ENCODE peak calls at places on chromosomes 5 and 9, in ten cellular contexts. X, B, I, F, H, K, M, W, R and Z are unnamed samples. For H3K4me1 and H3K36me3, the result is how much of the 10 kb centered on the place peaks cover.

GRCh38 chr9:88280816-88281382 is 107.3 kb upstream of the SPIN1 start:
- DNase-seq in W (no peak), K (peak), B (no peak), R (peak), F (no peak), H (no peak), I (no peak), M (no peak), X (no peak), Z (no peak)

GRCh38 chr5:76874088-76874581 is 24.3 kb downstream of the S100Z start:
- DNase-seq in K (no peak), F (no peak), B (no peak), M (no peak), X (no peak), H (peak), R (no peak), W (no peak), I (peak), Z (no peak)

GRCh38 chr5:95942968-95943367 is 18.7 kb downstream of the ELL2 start:
- DNase-seq in I (no peak), X (no peak), R (no peak), H (no peak), F (no peak), W (no peak), K (no peak), B (no peak), M (no peak), Z (no peak)

GRCh38 chr9:130872912-130873503 is 23.6 kb downstream of the QRFP start:
- DNase-seq in R (no peak), M (peak), H (no peak), F (no peak), B (peak), W (no peak), X (peak), I (no peak), K (no peak), Z (peak)

GRCh38 chr5:10555134-10555733 is 8.6 kb upstream of the ANKRD33B start:
- DNase-seq in W (peak), K (peak), R (peak), M (no peak), H (no peak), B (no peak), F (no peak), X (no peak), I (no peak), Z (no peak)

GRCh38 chr9:108668191-108668940 is 187.4 kb downstream of the ACTL7B start:
- DNase-seq in X (no peak), M (no peak), H (no peak), F (no peak), K (no peak), I (no peak), B (no peak), R (no peak), W (no peak), Z (no peak)

GRCh38 chr9:98369471-98369870 is 114.0 kb upstream of the TBC1D2 start:
- DNase-seq in I (no peak), H (no peak), M (no peak), B (no peak), R (no peak), X (no peak), F (no peak), W (no peak), K (no peak), Z (no peak)

GRCh38 chr9:5799314-5799713 is 33.6 kb downstream of the ERMP1 start:
- DNase-seq in R (peak), I (no peak), X (no peak), M (peak), W (no peak), B (no peak), K (peak), F (no peak), H (no peak), Z (no peak)

GRCh38 chr9:24296124-24296523 is 249.6 kb downstream of the IZUMO3 start:
- DNase-seq in B (no peak), X (no peak), F (no peak), H (no peak), I (no peak), K (no peak), M (no peak), W (no peak), R (no peak), Z (no peak)

GRCh38 chr5:43691893-43692292 is 88.9 kb downstream of the NNT start:
- DNase-seq in K (no peak), B (no peak), R (no peak), H (no peak), W (no peak), F (no peak), M (no peak), I (no peak), X (no peak), Z (no peak)

GRCh38 chr9:105416840-105417239 is 31.0 kb upstream of the FSD1L start:
- DNase-seq in M (no peak), W (no peak), B (no peak), X (no peak), H (no peak), F (no peak), R (no peak), I (no peak), K (no peak), Z (no peak)

GRCh38 chr5:199821-200645 is 8.7 kb downstream of the LRRC14B start:
- DNase-seq in F (no peak), X (no peak), M (no peak), I (no peak), H (no peak), K (no peak), B (no peak), R (no peak), W (no peak), Z (no peak)

DNA sequence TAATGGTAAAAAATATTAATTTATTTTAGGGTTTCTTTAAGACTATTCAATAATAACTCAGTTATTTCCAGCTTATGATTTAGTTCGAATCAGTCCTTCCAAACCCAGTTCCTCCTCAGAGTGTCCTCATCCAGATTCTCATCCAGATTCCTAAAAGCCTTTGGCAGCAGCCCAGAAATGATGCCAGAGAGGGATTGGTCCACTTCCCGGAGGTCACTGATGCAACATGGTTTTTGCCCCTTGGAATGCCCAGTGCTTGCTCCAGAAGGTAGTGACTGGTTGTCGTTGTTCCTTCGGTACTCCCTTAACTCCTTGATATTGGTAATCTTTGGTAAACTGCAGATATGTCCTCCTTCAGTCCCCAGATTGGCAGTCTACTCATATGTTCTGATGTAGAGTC is 493.1 kb upstream of the DMAC1 start:
- DNase-seq in M (no peak), X (no peak), R (no peak), I (no peak), B (no peak), W (no peak), F (no peak), K (no peak), H (no peak), Z (no peak)
- H3K4me1 ChIP-seq in M (under half), X (under half), R (under half), I (under half), B (under half), W (under half), F (under half), K (under half), H (under half), Z (under half)

GRCh38 chr9:136794281-136795026 is 1.7 kb upstream of the CCDC183 start:
- DNase-seq in K (no peak), H (no peak), F (no peak), I (no peak), R (no peak), B (peak), X (no peak), W (no peak), M (no peak), Z (no peak)

GRCh38 chr9:136790640-136791465 is at the start of gene TMEM141:
- DNase-seq in F (peak), H (peak), R (peak), W (peak), B (peak), K (peak), I (peak), X (peak), M (peak), Z (peak)

GRCh38 chr9:136791466-136792276 is 527 bp downstream of the TMEM141 start:
- DNase-seq in I (peak), H (peak), B (peak), X (peak), F (peak), K (peak), M (peak), R (no peak), W (peak), Z (peak)

GRCh38 chr9:136793063-136793946 is 2.2 kb downstream of the TMEM141 start:
- DNase-seq in R (no peak), K (no peak), W (no peak), F (no peak), I (peak), B (peak), X (no peak), H (no peak), M (peak), Z (no peak)

DNA sequence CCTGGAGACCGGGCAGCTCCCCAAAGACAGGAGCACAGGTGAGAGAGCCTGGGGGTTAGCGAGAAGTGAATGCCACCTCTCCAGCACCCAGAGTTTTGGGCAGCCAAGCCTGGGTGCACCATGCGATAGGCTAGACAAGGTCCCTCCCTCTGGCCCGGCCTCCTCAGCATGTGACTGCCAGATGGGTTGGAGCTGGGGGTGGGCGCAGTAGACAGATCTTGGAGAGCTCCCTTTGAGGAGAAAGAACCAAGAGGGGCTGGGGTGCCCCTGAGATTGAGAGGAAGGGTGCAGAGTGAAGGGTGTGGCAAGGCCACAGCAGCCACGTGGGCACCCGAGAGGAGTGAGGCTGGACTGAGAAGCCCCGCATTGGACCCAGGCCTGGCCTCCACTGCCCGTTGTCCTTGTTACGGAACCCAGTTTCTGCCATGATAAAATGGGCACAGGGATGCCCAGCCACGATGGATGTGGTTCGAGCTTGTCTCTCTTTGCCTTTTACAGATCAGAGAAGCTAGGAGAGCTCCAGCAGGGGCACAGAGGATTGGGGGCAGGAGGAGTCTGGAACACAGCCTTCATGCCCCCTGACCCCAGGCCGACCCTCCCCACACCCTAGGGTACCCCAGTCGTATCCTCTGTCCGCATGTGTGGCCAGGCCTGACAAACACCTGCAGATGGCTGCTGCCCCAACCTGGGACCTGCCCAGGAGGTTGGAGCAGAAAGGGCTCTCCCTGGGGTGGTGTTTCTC is 1.3 kb downstream of the TMEM141 start:
- DNase-seq in F (no peak), K (no peak), X (no peak), W (no peak), M (no peak), B (peak), R (no peak), H (no peak), I (no peak), Z (no peak)
- H3K4me3 ChIP-seq in F (peak), K (no peak), X (peak), W (no peak), M (no peak), B (no peak), R (no peak), H (peak), I (peak), Z (no peak)

GRCh38 chr5:143738415-143739401 is 73.3 kb upstream of the HMHB1 start:
- DNase-seq in W (no peak), M (no peak), K (no peak), X (no peak), I (no peak), B (no peak), F (no peak), R (peak), H (no peak), Z (no peak)

GRCh38 chr5:143733635-143734341 is 78.2 kb upstream of the HMHB1 start:
- DNase-seq in W (no peak), I (no peak), X (no peak), K (peak), F (no peak), H (no peak), R (peak), B (no peak), M (no peak), Z (no peak)

GRCh38 chr5:143730112-143730801 is 81.7 kb upstream of the HMHB1 start:
- DNase-seq in B (no peak), H (no peak), R (no peak), K (no peak), W (no peak), I (no peak), X (no peak), F (no peak), M (no peak), Z (no peak)

GRCh38 chr5:143737073-143737472 is 74.9 kb upstream of the HMHB1 start:
- DNase-seq in B (no peak), W (no peak), H (no peak), M (no peak), X (no peak), I (no peak), K (no peak), R (no peak), F (no peak), Z (no peak)

GRCh38 chr5:143734381-143734780 is 77.6 kb upstream of the HMHB1 start:
- DNase-seq in X (no peak), H (no peak), I (no peak), R (no peak), M (no peak), W (no peak), B (no peak), F (no peak), K (no peak), Z (no peak)
- H3K36me3 ChIP-seq in X (under half), H (under half), I (under half), R (under half), M (under half), W (under half), B (under half), F (under half), K (under half), Z (under half)

GRCh38 chr5:149796025-149796424 is 65.9 kb downstream of the PPARGC1B start:
- DNase-seq in H (no peak), I (peak), K (no peak), F (no peak), M (no peak), B (no peak), R (peak), W (peak), X (no peak), Z (no peak)

GRCh38 chr5:149792963-149793362 is 62.9 kb downstream of the PPARGC1B start:
- DNase-seq in R (no peak), X (no peak), W (no peak), M (no peak), I (no peak), B (no peak), F (no peak), K (peak), H (no peak), Z (no peak)

GRCh38 chr5:149796836-149797235 is 66.7 kb downstream of the PPARGC1B start:
- DNase-seq in K (no peak), M (no peak), R (no peak), I (no peak), F (no peak), B (no peak), X (no peak), W (peak), H (no peak), Z (no peak)

GRCh38 chr5:149794338-149795023 is 64.4 kb downstream of the PPARGC1B start:
- DNase-seq in R (no peak), K (no peak), W (peak), X (no peak), M (no peak), F (no peak), B (no peak), H (no peak), I (peak), Z (no peak)

GRCh38 chr5:149795360-149795759 is 65.2 kb downstream of the PPARGC1B start:
- DNase-seq in M (no peak), I (no peak), H (no peak), X (no peak), R (no peak), K (no peak), F (no peak), B (no peak), W (no peak), Z (no peak)
- H3K4me1 ChIP-seq in M (under half), I (under half), H (under half), X (half or more), R (under half), K (under half), F (under half), B (under half), W (half or more), Z (under half)

GRCh38 chr9:95018099-95018927 is 291.8 kb downstream of the AOPEP start:
- DNase-seq in M (peak), X (no peak), R (peak), B (no peak), W (no peak), F (no peak), H (no peak), K (peak), I (peak), Z (peak)
- H3K4me3 ChIP-seq in M (no peak), X (no peak), R (no peak), B (peak), W (no peak), F (no peak), H (no peak), K (peak), I (no peak), Z (no peak)

GRCh38 chr9:133044125-133044524 is 13.3 kb downstream of the GTF3C5 start:
- DNase-seq in M (no peak), K (no peak), X (no peak), H (no peak), B (no peak), I (no peak), W (no peak), R (no peak), F (no peak), Z (no peak)

GRCh38 chr9:133044661-133045060 is 13.9 kb downstream of the GTF3C5 start:
- DNase-seq in R (no peak), X (no peak), M (no peak), I (no peak), W (no peak), H (no peak), B (no peak), F (no peak), K (no peak), Z (no peak)

GRCh38 chr9:133041958-133042357 is 11.2 kb downstream of the GTF3C5 start:
- DNase-seq in R (no peak), K (no peak), M (no peak), B (no peak), I (no peak), X (no peak), H (no peak), F (no peak), W (no peak), Z (no peak)

GRCh38 chr9:133042676-133043075 is 11.9 kb downstream of the GTF3C5 start:
- DNase-seq in M (no peak), I (no peak), K (no peak), R (no peak), F (no peak), X (no peak), W (no peak), B (no peak), H (no peak), Z (peak)

GRCh38 chr9:133043449-133044035 is 12.7 kb downstream of the GTF3C5 start:
- DNase-seq in I (no peak), B (no peak), M (no peak), X (no peak), R (no peak), K (no peak), F (no peak), H (no peak), W (no peak), Z (no peak)
- H3K36me3 ChIP-seq in I (under half), B (under half), M (under half), X (half or more), R (half or more), K (under half), F (under half), H (half or more), W (half or more), Z (half or more)

GRCh38 chr9:137236238-137236935 is 4.7 kb upstream of the TUBB4B start:
- DNase-seq in X (peak), F (peak), B (peak), K (peak), M (peak), R (peak), H (peak), W (peak), I (peak), Z (peak)
- H3K4me1 ChIP-seq in X (half or more), F (under half), B (under half), K (under half), M (under half), R (under half), H (under half), W (under half), I (under half), Z (under half)

GRCh38 chr9:137606734-137607138 is 1.2 kb downstream of the ARRDC1 start:
- DNase-seq in F (no peak), R (no peak), K (peak), M (peak), H (no peak), B (peak), X (peak), I (no peak), W (no peak), Z (peak)
- H3K4me3 ChIP-seq in F (peak), R (peak), K (peak), M (peak), H (peak), B (no peak), X (peak), I (peak), W (no peak), Z (peak)

GRCh38 chr9:92641092-92641809 is 28.7 kb downstream of the IPPK start:
- DNase-seq in F (no peak), W (no peak), H (peak), I (no peak), R (no peak), M (no peak), B (no peak), X (peak), K (no peak), Z (no peak)
- H3K36me3 ChIP-seq in F (half or more), W (under half), H (half or more), I (under half), R (half or more), M (under half), B (under half), X (half or more), K (half or more), Z (half or more)

GRCh38 chr5:133277744-133278143 is 225.9 kb downstream of the HSPA4 start:
- DNase-seq in M (no peak), K (no peak), F (no peak), X (no peak), H (no peak), R (no peak), B (no peak), W (no peak), I (no peak), Z (no peak)
- H3K4me1 ChIP-seq in M (under half), K (under half), F (under half), X (under half), H (under half), R (under half), B (under half), W (under half), I (under half), Z (under half)